ENCODE peak calls at places on chromosome 3, in six cellular contexts. D is Right ventricle myocardium superior; X is left cardiac atrium; Q is ascending aorta; J is activated naive CD8-positive, alpha-beta T cell treated with anti-CD3 and anti-CD28 coated beads, Interleukin-2, amount 50 U/mL, for 24 hours; P is GM03348. R is an unnamed sample.

GRCh38 chr3:71987828-71988227 is 202.9 kb upstream of the PROK2 start:
- DNase-seq in D (no peak), X (no peak), Q (no peak), J (no peak), P (peak), R (no peak)

GRCh38 chr3:114213669-114214541 is 23.5 kb downstream of the ZNF80 start:
- DNase-seq in D (no peak), X (no peak), Q (no peak), J (peak), P (peak), R (peak)

GRCh38 chr3:165638066-165638465 is 199.2 kb downstream of the BCHE start:
- DNase-seq in D (no peak), X (no peak), Q (no peak), J (no peak), P (no peak), R (no peak)

GRCh38 chr3:45992820-45993219 is 2.8 kb downstream of the FYCO1 start:
- DNase-seq in D (no peak), X (no peak), Q (no peak), J (no peak), P (peak), R (peak)

GRCh38 chr3:182969277-182969676 is 11.1 kb downstream of the DCUN1D1 start:
- DNase-seq in D (no peak), X (no peak), Q (no peak), J (no peak), P (peak), R (peak)

GRCh38 chr3:74470313-74470712 is 144.1 kb downstream of the CNTN3 start:
- DNase-seq in D (no peak), X (no peak), Q (no peak), J (no peak), P (no peak), R (no peak)

GRCh38 chr3:71926242-71926560 is 141.3 kb upstream of the PROK2 start:
- DNase-seq in D (no peak), X (no peak), Q (no peak), J (no peak), P (no peak), R (no peak)

GRCh38 chr3:33664195-33664594 is 53.9 kb downstream of the CLASP2 start:
- DNase-seq in D (no peak), X (no peak), Q (no peak), J (no peak), P (peak), R (peak)

GRCh38 chr3:123377173-123377740 is 71.6 kb downstream of the ADCY5 start:
- DNase-seq in D (no peak), X (no peak), Q (peak), J (no peak), P (no peak), R (no peak)

GRCh38 chr3:112775011-112775742 is 71.5 kb downstream of the CD200R1L start:
- DNase-seq in D (no peak), X (no peak), Q (peak), J (no peak), P (peak), R (no peak)

GRCh38 chr3:134650431-134651346 is at the start of gene KY:
- DNase-seq in D (peak), X (peak), Q (peak), J (no peak), P (peak), R (peak)

GRCh38 chr3:143552851-143553250 is 295.4 kb downstream of the SLC9A9 start:
- DNase-seq in D (no peak), X (no peak), Q (no peak), J (no peak), P (no peak), R (no peak)

GRCh38 chr3:172315401-172316091 is 132.7 kb downstream of the GHSR start:
- DNase-seq in D (no peak), X (no peak), Q (peak), J (no peak), P (no peak), R (peak)

GRCh38 chr3:31226331-31226730 is 306.4 kb upstream of the STT3B start:
- DNase-seq in D (no peak), X (no peak), Q (no peak), J (no peak), P (no peak), R (no peak)

GRCh38 chr3:193822492-193823220 is 229.6 kb downstream of the OPA1 start:
- DNase-seq in D (no peak), X (no peak), Q (no peak), J (no peak), P (peak), R (no peak)

GRCh38 chr3:122577409-122578028 is at the start of gene PARP15:
- DNase-seq in D (peak), X (peak), Q (no peak), J (peak), P (peak), R (no peak)

GRCh38 chr3:122299222-122299621 is 25.8 kb upstream of the CSTA start:
- DNase-seq in D (no peak), X (no peak), Q (no peak), J (no peak), P (no peak), R (no peak)

GRCh38 chr3:123440181-123440580 is 8.7 kb downstream of the ADCY5 start:
- DNase-seq in D (no peak), X (no peak), Q (no peak), J (no peak), P (no peak), R (no peak)

GRCh38 chr3:2883292-2883691 is 226.9 kb downstream of the IL5RA start:
- DNase-seq in D (no peak), X (no peak), Q (no peak), J (no peak), P (no peak), R (no peak)

GRCh38 chr3:106552401-106553043 is 683.7 kb upstream of the CBLB start:
- DNase-seq in D (no peak), X (no peak), Q (no peak), J (no peak), P (no peak), R (no peak)

GRCh38 chr3:12512534-12513101 is 28.3 kb downstream of the TSEN2 start:
- DNase-seq in D (no peak), X (no peak), Q (no peak), J (no peak), P (no peak), R (no peak)

GRCh38 chr3:132987396-132987795 is 50.8 kb upstream of the TMEM108 start:
- DNase-seq in D (no peak), X (no peak), Q (no peak), J (no peak), P (no peak), R (no peak)

R was measured in hepatic stellate cell.